ENCODE peak calls at places on chromosome 3, in four cellular contexts. I is uterus; H is CD8-positive, alpha-beta T cell; O is trophoblast cell. M is an unnamed sample.
A peak's percentile ranks its signal among the peaks of the same experiment; 100 is the strongest.

GRCh38 chr3:195550723-195551122 is 7.6 kb upstream of the PPP1R2 start:
- DNase-seq in H (no peak), I (no peak), O (no peak), M (no peak)

GRCh38 chr3:127377801-127378442 is 90.1 kb upstream of the PRR20G start:
- DNase-seq in H (no peak), O (no peak), I (no peak), M (no peak)

GRCh38 chr3:44223274-44223673 is 18.4 kb upstream of the TOPAZ1 start:
- DNase-seq in H (no peak), O (no peak), I (no peak), M (no peak)

GRCh38 chr3:122936986-122937385 is 90.6 kb downstream of the SEMA5B start:
- DNase-seq in O (no peak), I (no peak), H (no peak), M (no peak)

GRCh38 chr3:114441386-114441785 is 147.6 kb downstream of the TIGIT start:
- DNase-seq in O (peak; percentile 16), H (no peak), I (no peak), M (no peak)

GRCh38 chr3:13657660-13658435 is 108.9 kb downstream of the FBLN2 start:
- DNase-seq in H (peak; percentile 61), I (no peak), O (peak; percentile 81), M (no peak)

GRCh38 chr3:189308594-189308993 is 136.8 kb downstream of the TPRG1 start:
- DNase-seq in O (no peak), I (no peak), H (no peak), M (no peak)

GRCh38 chr3:62368705-62369475 is 4.5 kb downstream of the FEZF2 start:
- DNase-seq in H (no peak), O (no peak), I (no peak), M (no peak)

GRCh38 chr3:55818485-55818884 is 331.4 kb upstream of the WNT5A start:
- DNase-seq in O (no peak), I (no peak), H (no peak), M (no peak)

GRCh38 chr3:123568034-123568433 is 16.8 kb downstream of the HACD2 start:
- DNase-seq in O (no peak), H (no peak), I (no peak), M (no peak)

GRCh38 chr3:189096092-189096491 is 75.7 kb upstream of the TPRG1 start:
- DNase-seq in O (no peak), I (no peak), H (no peak), M (no peak)

GRCh38 chr3:161600185-161600584 is 103.6 kb downstream of the OTOL1 start:
- DNase-seq in H (no peak), O (no peak), I (no peak), M (no peak)

GRCh38 chr3:45553469-45553974 is 41.0 kb upstream of the LIMD1 start:
- DNase-seq in H (no peak), O (peak; percentile 75), I (peak; percentile 57), M (no peak)

GRCh38 chr3:149971403-149972075 is 844 bp upstream of the PFN2 start:
- DNase-seq in H (no peak), O (peak; percentile 55), I (peak; percentile 68), M (peak; percentile 87)

GRCh38 chr3:71546781-71547180 is 36.7 kb downstream of the FOXP1 start:
- DNase-seq in H (no peak), O (no peak), I (no peak), M (no peak)

GRCh38 chr3:7264196-7264526 is 403.2 kb downstream of the GRM7 start:
- DNase-seq in O (no peak), I (no peak), H (no peak), M (no peak)

GRCh38 chr3:27591811-27592210 is 107.6 kb upstream of the SLC4A7 start:
- DNase-seq in I (peak; percentile 18), H (no peak), O (no peak), M (no peak)

GRCh38 chr3:134765468-134765867 is 29.6 kb upstream of the EPHB1 start:
- DNase-seq in O (no peak), I (no peak), H (no peak), M (no peak)

GRCh38 chr3:48492461-48493202 is 11.3 kb downstream of the SHISA5 start:
- DNase-seq in I (no peak), H (no peak), O (peak; percentile 38), M (no peak)

GRCh38 chr3:126621171-126621570 is 33.8 kb downstream of the TXNRD3 start:
- DNase-seq in I (no peak), O (no peak), H (no peak), M (no peak)

GRCh38 chr3:14246414-14246813 is 67.8 kb downstream of the LSM3 start:
- DNase-seq in O (no peak), I (no peak), H (no peak), M (no peak)

GRCh38 chr3:108669211-108669610 is 79.7 kb downstream of the DZIP3 start:
- DNase-seq in O (no peak), H (no peak), I (no peak), M (no peak)

GRCh38 chr3:23620044-23620443 is 185.7 kb upstream of the UBE2E1 start:
- DNase-seq in I (no peak), H (no peak), O (no peak), M (no peak)

GRCh38 chr3:126582286-126582685 is 23.6 kb upstream of the C3orf22 start:
- DNase-seq in H (no peak), I (no peak), O (peak; percentile 54), M (no peak)

GRCh38 chr3:30685267-30685667 is 78.9 kb downstream of the TGFBR2 start:
- DNase-seq in O (no peak), I (no peak), H (no peak), M (no peak)

GRCh38 chr3:30687930-30688570 is 81.6 kb downstream of the TGFBR2 start:
- DNase-seq in O (no peak), H (no peak), I (no peak), M (no peak)

GRCh38 chr3:30684361-30684760 is 78.0 kb downstream of the TGFBR2 start:
- DNase-seq in I (no peak), O (no peak), H (no peak), M (no peak)

GRCh38 chr3:30686799-30687198 is 80.4 kb downstream of the TGFBR2 start:
- DNase-seq in O (no peak), I (no peak), H (no peak), M (no peak)

GRCh38 chr3:30686176-30686575 is 79.8 kb downstream of the TGFBR2 start:
- DNase-seq in O (no peak), I (no peak), H (no peak), M (no peak)
- H3K4me1 ChIP-seq in O (peaks cover 20% of the 10 kb centered on the region), I (peaks cover 48% of the 10 kb centered on the region), H (peaks cover 99% of the 10 kb centered on the region), M (peaks cover 29% of the 10 kb centered on the region)

DNA sequence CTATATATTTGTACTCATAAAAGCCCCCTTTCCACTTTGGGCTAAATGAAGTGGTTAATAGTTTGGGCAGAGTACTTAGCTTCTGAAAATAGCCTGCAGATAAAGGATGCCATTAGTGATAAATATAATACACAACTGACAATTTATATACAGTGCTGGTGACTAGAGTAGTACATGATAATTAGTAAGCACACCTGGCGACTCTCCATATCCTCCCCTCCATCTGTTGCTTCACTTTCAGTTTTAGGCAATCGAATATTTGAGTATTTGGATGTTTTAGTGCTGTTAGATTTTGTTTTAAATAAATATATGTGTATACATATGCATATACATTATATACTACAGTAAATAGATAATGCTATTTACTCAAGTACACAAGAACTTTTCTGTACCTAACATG is 35.9 kb upstream of the CHMP2B start:
- DNase-seq in O (no peak), H (no peak), I (no peak), M (no peak)
- H3K4me3 ChIP-seq in O (no peak overlapping the region), H (no peak overlapping the region), I (no peak overlapping the region), M (no peak overlapping the region)

GRCh38 chr3:152395764-152396163 is 127.0 kb downstream of the MBNL1 start:
- DNase-seq in O (no peak), I (no peak), H (no peak), M (no peak)
- H3K4me1 ChIP-seq in O (peaks cover 3% of the 10 kb centered on the region), I (peaks cover 14% of the 10 kb centered on the region), H (peaks cover 45% of the 10 kb centered on the region), M (peaks cover 46% of the 10 kb centered on the region)

GRCh38 chr3:197466586-197467399 is 89.0 kb downstream of the BDH1 start:
- DNase-seq in H (no peak), I (no peak), O (peak; percentile 75), M (peak; percentile 58)
- H3K4me3 ChIP-seq in H (no peak overlapping the region), I (no peak overlapping the region), O (no peak overlapping the region), M (no peak overlapping the region)

GRCh38 chr3:10392244-10392643 is 71.3 kb upstream of the SEC13 start:
- DNase-seq in H (no peak), O (no peak), I (no peak), M (no peak)
- H3K4me1 ChIP-seq in H (peaks cover 24% of the 10 kb centered on the region), O (no peaks in the 10 kb centered on the region), I (no peaks in the 10 kb centered on the region), M (no peaks in the 10 kb centered on the region)